ENCODE peak calls at places on chromosomes 1 and 21, in ten cellular contexts. R is keratinocyte; O is ELR; B is activated T-helper 1 cell treated with anti-CD3 and anti-CD28 coated beads, Interleukin-2, amount 50 U/mL, for 16 hours; L is COLO829; P is cardiac muscle cell; N is GOT3; G is nucleus accumbens; A is activated CD4-positive, CD25-positive, alpha-beta regulatory T cell; F is type B pancreatic cell. V is an unnamed sample.

GRCh38 chr1:20126806-20127440 is 7.6 kb upstream of the PLA2G2D start:
- DNase-seq in L (no peak), G (no peak), A (no peak), B (no peak), R (no peak), F (no peak), P (no peak), O (no peak), N (no peak), V (no peak)

GRCh38 chr1:204114606-204115005 is 37.2 kb downstream of the ETNK2 start:
- DNase-seq in A (no peak), P (no peak), F (no peak), B (no peak), G (no peak), R (no peak), N (no peak), L (peak), O (no peak), V (no peak)

GRCh38 chr1:15640667-15641066 is 23.4 kb downstream of the DDI2 start:
- DNase-seq in A (no peak), F (no peak), P (no peak), B (no peak), N (no peak), R (no peak), O (peak), G (no peak), L (no peak), V (no peak)

GRCh38 chr1:55519937-55520683 is 304.9 kb upstream of the USP24 start:
- DNase-seq in G (no peak), L (no peak), P (no peak), N (no peak), O (peak), A (no peak), R (no peak), B (no peak), F (no peak), V (no peak)

GRCh38 chr1:100989306-100990077 is 36.1 kb downstream of the DPH5 start:
- DNase-seq in F (no peak), R (no peak), N (no peak), L (no peak), A (no peak), G (no peak), O (peak), P (no peak), B (no peak), V (no peak)

GRCh38 chr1:198108646-198109045 is 48.2 kb upstream of the NEK7 start:
- DNase-seq in R (no peak), N (no peak), P (no peak), G (no peak), F (no peak), B (no peak), O (no peak), L (no peak), A (no peak), V (no peak)

GRCh38 chr1:205630241-205630640 is 1.6 kb downstream of the ELK4 start:
- DNase-seq in L (no peak), P (no peak), N (no peak), B (no peak), G (no peak), O (peak), F (no peak), A (no peak), R (no peak), V (no peak)

GRCh38 chr1:22275626-22276395 is 132.9 kb upstream of the WNT4 start:
- DNase-seq in G (no peak), O (peak), F (no peak), A (no peak), B (no peak), P (peak), N (no peak), R (peak), L (peak), V (peak)

GRCh38 chr1:64864018-64864945 is 102.1 kb downstream of the JAK1 start:
- DNase-seq in N (no peak), A (no peak), P (no peak), R (no peak), L (no peak), F (no peak), B (peak), G (no peak), O (peak), V (peak)

GRCh38 chr21:45248893-45249381 is 38.8 kb downstream of the POFUT2 start:
- DNase-seq in L (no peak), A (no peak), F (peak), O (peak), B (no peak), R (no peak), P (peak), N (no peak), G (no peak), V (no peak)

GRCh38 chr1:6756455-6756854 is 28.8 kb upstream of the CAMTA1 start:
- DNase-seq in L (no peak), N (no peak), F (no peak), O (no peak), A (no peak), G (no peak), R (no peak), B (no peak), P (no peak), V (no peak)

GRCh38 chr1:218588555-218589172 is 243.5 kb downstream of the TGFB2 start:
- DNase-seq in L (no peak), N (no peak), G (no peak), F (no peak), B (no peak), A (no peak), P (no peak), O (no peak), R (no peak), V (no peak)

GRCh38 chr1:14946567-14947285 is 206.8 kb upstream of the TMEM51 start:
- DNase-seq in G (no peak), B (no peak), L (no peak), R (no peak), P (no peak), F (no peak), A (no peak), N (no peak), O (peak), V (no peak)

GRCh38 chr1:31299365-31299764 is 2.5 kb downstream of the ZCCHC17 start:
- DNase-seq in A (no peak), N (no peak), P (no peak), F (no peak), B (no peak), R (no peak), G (no peak), O (peak), L (no peak), V (no peak)

GRCh38 chr1:109802901-109803561 is 39.3 kb upstream of the EPS8L3 start:
- DNase-seq in N (no peak), B (no peak), P (no peak), O (no peak), G (no peak), L (no peak), A (no peak), F (no peak), R (no peak), V (peak)

GRCh38 chr1:34398916-34399275 is 222.2 kb downstream of the C1orf94 start:
- DNase-seq in R (no peak), L (no peak), G (no peak), N (no peak), B (no peak), O (no peak), A (no peak), F (no peak), P (no peak), V (no peak)

GRCh38 chr1:1144122-1144842 is 28.4 kb upstream of the C1orf159 start:
- DNase-seq in A (no peak), R (no peak), O (no peak), P (no peak), B (peak), G (no peak), F (no peak), N (no peak), L (no peak), V (peak)

GRCh38 chr1:180235077-180235501 is 5.0 kb downstream of the LHX4 start:
- DNase-seq in N (no peak), R (no peak), G (no peak), L (no peak), A (no peak), F (no peak), B (no peak), P (no peak), O (no peak), V (no peak)

GRCh38 chr1:151716771-151717631 is at the start of gene CELF3:
- DNase-seq in R (no peak), P (peak), B (no peak), L (peak), A (no peak), G (peak), F (no peak), N (no peak), O (peak), V (peak)

GRCh38 chr1:160260436-160261382 is 1.6 kb downstream of the DCAF8 start:
- DNase-seq in A (no peak), R (no peak), N (no peak), F (no peak), G (no peak), L (peak), P (peak), O (peak), B (no peak), V (no peak)

GRCh38 chr1:9014475-9015375 is 11.5 kb downstream of the SLC2A7 start:
- DNase-seq in R (no peak), P (no peak), L (no peak), N (no peak), F (no peak), A (no peak), G (no peak), B (no peak), O (no peak), V (no peak)

GRCh38 chr1:17611991-17612390 is 72.5 kb downstream of the ARHGEF10L start:
- DNase-seq in P (no peak), L (no peak), O (peak), G (no peak), R (no peak), N (no peak), A (no peak), B (no peak), F (no peak), V (no peak)

GRCh38 chr1:159071970-159072582 is 4.5 kb downstream of the AIM2 start:
- DNase-seq in N (no peak), P (peak), F (no peak), R (peak), A (no peak), L (peak), G (no peak), B (no peak), O (peak), V (no peak)

GRCh38 chr1:208942394-208942793 is 641.1 kb upstream of the CAMK1G start:
- DNase-seq in F (no peak), L (no peak), B (no peak), G (no peak), N (no peak), O (peak), P (no peak), A (no peak), R (no peak), V (no peak)